ENCODE peak calls at places on chromosomes 6 and 20, in seven cellular contexts. M is substantia nigra; V is HuH-7.5; S is activated T-helper 1 cell treated with anti-CD3 and anti-CD28 coated beads, Interleukin-12 subunit alpha, Interleukin-12 subunit beta, Interleukin-2, Interleukin-4 antibody, amounts not matched to agents 30 ng/mL and 10 ng/mL and 1 ng/mL, durations not matched to agents 14 hours and 24 hours and 36 hours; O is AG04450; P is CD4-positive, alpha-beta T cell; F is pancreas. E is an unnamed sample.

GRCh38 chr6:17276766-17277165 is 4.4 kb upstream of the RBM24 start:
- DNase-seq in M (no peak), V (no peak), S (no peak), O (no peak), P (no peak), F (no peak), E (no peak)

GRCh38 chr6:151627689-151628444 is 134.1 kb downstream of the CCDC170 start:
- DNase-seq in M (no peak), V (no peak), S (no peak), O (no peak), P (no peak), F (no peak), E (no peak)

GRCh38 chr6:78909391-78909790 is 42.0 kb downstream of the IRAK1BP1 start:
- DNase-seq in M (no peak), V (no peak), S (no peak), O (no peak), P (no peak), F (no peak), E (no peak)

GRCh38 chr6:33217681-33218080 is 9.4 kb downstream of the RING1 start:
- DNase-seq in M (no peak), V (no peak), S (no peak), O (no peak), P (no peak), F (no peak), E (no peak)

GRCh38 chr6:41222513-41222912 is 5.6 kb upstream of the TREML4 start:
- DNase-seq in M (no peak), V (no peak), S (no peak), O (no peak), P (no peak), F (no peak), E (no peak)

GRCh38 chr6:391559-392440 is at the start of gene IRF4:
- DNase-seq in M (no peak), V (no peak), S (peak), O (no peak), P (no peak), F (no peak), E (no peak)

GRCh38 chr6:1619106-1619665 is 9.5 kb downstream of the FOXC1 start:
- DNase-seq in M (no peak), V (no peak), S (no peak), O (no peak), P (no peak), F (no peak), E (no peak)

GRCh38 chr20:45368221-45368980 is 5.4 kb downstream of the SYS1 start:
- DNase-seq in M (no peak), V (no peak), S (peak), O (no peak), P (no peak), F (no peak), E (no peak)

GRCh38 chr6:145017516-145017915 is 717.8 kb downstream of the EPM2A start:
- DNase-seq in M (no peak), V (no peak), S (no peak), O (no peak), P (no peak), F (no peak), E (no peak)

GRCh38 chr20:22927537-22927936 is 107.6 kb upstream of the SSTR4 start:
- DNase-seq in M (no peak), V (no peak), S (no peak), O (no peak), P (no peak), F (no peak), E (no peak)

GRCh38 chr6:51027283-51028065 is 208.8 kb downstream of the TFAP2B start:
- DNase-seq in M (no peak), V (no peak), S (no peak), O (no peak), P (no peak), F (no peak), E (no peak)

GRCh38 chr6:1702580-1703051 is 92.9 kb downstream of the FOXC1 start:
- DNase-seq in M (no peak), V (peak), S (no peak), O (no peak), P (no peak), F (no peak), E (no peak)

GRCh38 chr6:154751020-154751800 is 18.0 kb downstream of the SCAF8 start:
- DNase-seq in M (no peak), V (no peak), S (no peak), O (no peak), P (no peak), F (no peak), E (no peak)

GRCh38 chr6:41367700-41368099 is 32.3 kb downstream of the NCR2 start:
- DNase-seq in M (peak), V (peak), S (no peak), O (peak), P (no peak), F (no peak), E (peak)

GRCh38 chr6:165895421-165896165 is 232.6 kb upstream of the PDE10A start:
- DNase-seq in M (no peak), V (no peak), S (no peak), O (no peak), P (no peak), F (no peak), E (no peak)

GRCh38 chr20:36491901-36492617 is 49.3 kb upstream of the MYL9 start:
- DNase-seq in M (no peak), V (no peak), S (peak), O (no peak), P (peak), F (no peak), E (no peak)

GRCh38 chr6:43687437-43688347 is at the start of gene MRPS18A:
- DNase-seq in M (peak), V (peak), S (peak), O (no peak), P (peak), F (peak), E (peak)

GRCh38 chr6:16596890-16597331 is 164.3 kb downstream of the ATXN1 start:
- DNase-seq in M (no peak), V (no peak), S (no peak), O (no peak), P (no peak), F (no peak), E (no peak)

GRCh38 chr6:153553627-153554026 is 422.5 kb upstream of the RGS17 start:
- DNase-seq in M (no peak), V (no peak), S (no peak), O (no peak), P (no peak), F (no peak), E (no peak)

GRCh38 chr6:5087389-5087788 is 2.2 kb downstream of the PPP1R3G start:
- DNase-seq in M (peak), V (no peak), S (no peak), O (no peak), P (no peak), F (no peak), E (no peak)

GRCh38 chr20:48957053-48957481 is 35.6 kb downstream of the ARFGEF2 start:
- DNase-seq in M (no peak), V (no peak), S (no peak), O (no peak), P (no peak), F (no peak), E (no peak)

GRCh38 chr20:58622671-58623578 is 28.2 kb upstream of the STX16 start:
- DNase-seq in M (no peak), V (no peak), S (no peak), O (no peak), P (no peak), F (no peak), E (no peak)

GRCh38 chr6:30100154-30100553 is 12.7 kb downstream of the TRIM31 start:
- DNase-seq in M (no peak), V (no peak), S (no peak), O (no peak), P (no peak), F (no peak), E (no peak)

GRCh38 chr6:26157150-26157837 is 70.1 kb downstream of the HFE start:
- DNase-seq in M (peak), V (no peak), S (peak), O (no peak), P (peak), F (peak), E (no peak)

GRCh38 chr6:31652925-31653724 is 664 bp upstream of the BAG6 start:
- DNase-seq in M (peak), V (peak), S (peak), O (no peak), P (peak), F (peak), E (no peak)

GRCh38 chr6:144151010-144151727 is 852 bp downstream of the STX11 start:
- DNase-seq in M (no peak), V (no peak), S (peak), O (no peak), P (peak), F (no peak), E (no peak)